ENCODE peak calls at places on chromosome 12, in nine cellular contexts. M is BE2C, V is heart right ventricle, L is tibial artery, S is colonic mucosa, T is AG04450, Z is astrocyte, U is cardiac fibroblast, B is choroid plexus epithelial cell. N is an unnamed sample.

GRCh38 chr12:120363274-120363855 is 5.6 kb downstream of the MSI1 start:
- DNase-seq in M (no peak), V (no peak), L (no peak), S (no peak), T (no peak), Z (no peak), U (no peak), B (no peak), N (no peak)

GRCh38 chr12:93582351-93582750 is 9.9 kb downstream of the SOCS2 start:
- DNase-seq in M (no peak), V (no peak), L (no peak), S (no peak), T (no peak), Z (no peak), U (no peak), B (no peak), N (no peak)

GRCh38 chr12:88298761-88299242 is 156.7 kb downstream of the TMTC3 start:
- DNase-seq in M (no peak), V (no peak), L (no peak), S (no peak), T (no peak), Z (peak), U (peak), B (peak), N (peak)

GRCh38 chr12:124772467-124773170 is 91.0 kb downstream of the SCARB1 start:
- DNase-seq in M (no peak), V (no peak), L (no peak), S (no peak), T (no peak), Z (no peak), U (no peak), B (no peak), N (no peak)

GRCh38 chr12:120598674-120599463 is 17.7 kb upstream of the POP5 start:
- DNase-seq in M (peak), V (no peak), L (no peak), S (no peak), T (no peak), Z (peak), U (peak), B (peak), N (no peak)

GRCh38 chr12:82593901-82594396 is 92.8 kb upstream of the TMTC2 start:
- DNase-seq in M (no peak), V (no peak), L (no peak), S (no peak), T (no peak), Z (no peak), U (no peak), B (no peak), N (no peak)

GRCh38 chr12:64757778-64758177 is 1.4 kb downstream of the GNS start:
- DNase-seq in M (no peak), V (no peak), L (no peak), S (no peak), T (no peak), Z (no peak), U (no peak), B (no peak), N (no peak)

GRCh38 chr12:54364413-54364812 is at the start of gene GPR84:
- DNase-seq in M (no peak), V (no peak), L (no peak), S (no peak), T (no peak), Z (no peak), U (peak), B (peak), N (no peak)

GRCh38 chr12:124240493-124240892 is 54.4 kb upstream of the RFLNA start:
- DNase-seq in M (peak), V (no peak), L (no peak), S (peak), T (no peak), Z (no peak), U (peak), B (peak), N (peak)

GRCh38 chr12:58009355-58009754 is 68.0 kb downstream of the ATP23 start:
- DNase-seq in M (no peak), V (no peak), L (no peak), S (no peak), T (no peak), Z (peak), U (no peak), B (peak), N (no peak)

GRCh38 chr12:25276199-25276937 is 25.6 kb upstream of the KRAS start:
- DNase-seq in M (peak), V (no peak), L (no peak), S (peak), T (peak), Z (peak), U (peak), B (peak), N (peak)

GRCh38 chr12:42326466-42327226 is 679 bp downstream of the PPHLN1 start:
- DNase-seq in M (no peak), V (no peak), L (no peak), S (peak), T (no peak), Z (peak), U (peak), B (peak), N (peak)

GRCh38 chr12:9761407-9761736 is 671 bp upstream of the CD69 start:
- DNase-seq in M (no peak), V (no peak), L (no peak), S (no peak), T (no peak), Z (peak), U (no peak), B (peak), N (no peak)

GRCh38 chr12:52363111-52363679 is 4.1 kb downstream of the KRT85 start:
- DNase-seq in M (no peak), V (no peak), L (no peak), S (no peak), T (no peak), Z (no peak), U (no peak), B (no peak), N (no peak)

GRCh38 chr12:107411792-107412535 is 273.6 kb upstream of the PWP1 start:
- DNase-seq in M (no peak), V (no peak), L (no peak), S (no peak), T (peak), Z (peak), U (peak), B (peak), N (peak)

GRCh38 chr12:87866602-87867292 is 162.5 kb downstream of the C12orf50 start:
- DNase-seq in M (peak), V (no peak), L (no peak), S (no peak), T (no peak), Z (no peak), U (peak), B (peak), N (peak)

GRCh38 chr12:1916396-1917171 is 1.9 kb downstream of the CACNA2D4 start:
- DNase-seq in M (peak), V (peak), L (peak), S (peak), T (no peak), Z (no peak), U (no peak), B (peak), N (no peak)

GRCh38 chr12:51864701-51865469 is 16.4 kb upstream of the FIGNL2 start:
- DNase-seq in M (no peak), V (no peak), L (no peak), S (no peak), T (no peak), Z (no peak), U (no peak), B (no peak), N (no peak)

GRCh38 chr12:118345355-118345754 is 27.4 kb downstream of the TAOK3 start:
- DNase-seq in M (no peak), V (no peak), L (no peak), S (no peak), T (no peak), Z (no peak), U (no peak), B (no peak), N (no peak)

GRCh38 chr12:119375619-119376018 is 41.1 kb downstream of the CCDC60 start:
- DNase-seq in M (no peak), V (no peak), L (no peak), S (no peak), T (no peak), Z (no peak), U (no peak), B (no peak), N (no peak)

GRCh38 chr12:12244341-12244740 is 22.5 kb downstream of the LRP6 start:
- DNase-seq in M (no peak), V (no peak), L (no peak), S (no peak), T (no peak), Z (peak), U (no peak), B (no peak), N (no peak)

GRCh38 chr12:103802586-103802886 is 38.5 kb downstream of the NT5DC3 start:
- DNase-seq in M (no peak), V (no peak), L (no peak), S (no peak), T (no peak), Z (no peak), U (no peak), B (no peak), N (no peak)

GRCh38 chr12:56082382-56082781 is 2.4 kb downstream of the ERBB3 start:
- DNase-seq in M (no peak), V (no peak), L (no peak), S (no peak), T (no peak), Z (no peak), U (no peak), B (no peak), N (no peak)

GRCh38 chr12:104683831-104684503 is 227.2 kb downstream of the CHST11 start:
- DNase-seq in M (no peak), V (no peak), L (no peak), S (no peak), T (no peak), Z (no peak), U (no peak), B (peak), N (no peak)

GRCh38 chr12:15206338-15206737 is 14.9 kb downstream of the RERG start:
- DNase-seq in M (no peak), V (no peak), L (no peak), S (no peak), T (no peak), Z (no peak), U (no peak), B (no peak), N (no peak)

GRCh38 chr12:93080994-93081809 is 152.1 kb upstream of the EEA1 start:
- DNase-seq in M (no peak), V (no peak), L (no peak), S (no peak), T (no peak), Z (peak), U (peak), B (peak), N (peak)

GRCh38 chr12:99433155-99433554 is 214.4 kb upstream of the GARIN6 start:
- DNase-seq in M (no peak), V (no peak), L (no peak), S (no peak), T (no peak), Z (no peak), U (no peak), B (no peak), N (no peak)

GRCh38 chr12:130982565-130983225 is 29.0 kb downstream of the ADGRD1 start:
- DNase-seq in M (no peak), V (no peak), L (no peak), S (no peak), T (no peak), Z (no peak), U (no peak), B (no peak), N (no peak)

GRCh38 chr12:26704214-26704613 is 128.8 kb downstream of the ITPR2 start:
- DNase-seq in M (no peak), V (no peak), L (no peak), S (no peak), T (no peak), Z (no peak), U (no peak), B (no peak), N (no peak)

GRCh38 chr12:15336772-15337553 is 14.7 kb downstream of the PTPRO start:
- DNase-seq in M (no peak), V (no peak), L (no peak), S (no peak), T (no peak), Z (peak), U (peak), B (peak), N (peak)

GRCh38 chr12:53078425-53079225 is 565 bp downstream of the SPRYD3 start:
- DNase-seq in M (no peak), V (no peak), L (peak), S (peak), T (no peak), Z (no peak), U (peak), B (peak), N (no peak)

GRCh38 chr12:2615665-2616387 is 178.9 kb upstream of the FKBP4 start:
- DNase-seq in M (no peak), V (peak), L (no peak), S (no peak), T (peak), Z (peak), U (peak), B (peak), N (peak)

GRCh38 chr12:123131879-123132402 is 18.9 kb downstream of the PITPNM2 start:
- DNase-seq in M (no peak), V (no peak), L (no peak), S (peak), T (no peak), Z (no peak), U (no peak), B (no peak), N (no peak)

GRCh38 chr12:93783827-93784226 is 106.7 kb downstream of the CRADD start:
- DNase-seq in M (peak), V (no peak), L (no peak), S (no peak), T (no peak), Z (no peak), U (no peak), B (no peak), N (no peak)

GRCh38 chr12:115313929-115314328 is 630.0 kb upstream of the TBX3 start:
- DNase-seq in M (no peak), V (no peak), L (no peak), S (no peak), T (peak), Z (peak), U (peak), B (peak), N (peak)

GRCh38 chr12:27504506-27504905 is 19.5 kb upstream of the PPFIBP1 start:
- DNase-seq in M (no peak), V (no peak), L (no peak), S (no peak), T (no peak), Z (no peak), U (peak), B (peak), N (no peak)

DNA sequence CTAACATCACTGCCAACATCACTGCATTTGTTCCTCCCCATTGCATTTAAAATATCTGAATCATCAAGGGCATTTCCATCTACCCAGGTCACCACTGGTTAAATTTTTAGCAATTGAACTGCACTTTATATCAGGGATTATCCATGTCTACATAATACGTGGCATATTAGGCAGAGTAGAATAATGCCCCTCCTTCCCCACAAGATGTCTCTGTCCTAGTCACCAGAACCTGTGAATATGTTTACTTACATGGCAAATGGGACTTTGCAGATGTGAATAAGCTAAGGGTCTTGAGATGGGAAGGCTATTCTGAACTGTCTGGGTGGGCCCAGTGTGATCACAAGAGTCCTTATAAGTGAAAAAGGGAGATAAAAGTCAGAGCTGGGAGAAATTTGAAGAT is 181.7 kb upstream of the ARID2 start:
- DNase-seq in M (no peak), V (no peak), L (no peak), S (no peak), T (no peak), Z (peak), U (peak), B (peak), N (peak)
- TF ChIP-seq CTCF in M (no peak), V (peak), L (no peak), S (no peak), T (no peak), Z (no peak), U (peak), B (peak), N (peak)

GRCh38 chr12:47758584-47758833 is 171 bp downstream of the RAPGEF3 start:
- DNase-seq in M (no peak), V (no peak), L (no peak), S (no peak), T (no peak), Z (no peak), U (no peak), B (no peak), N (no peak)
- H3K4me3 ChIP-seq in M (peak), V (peak), L (peak), S (peak), T (peak), Z (peak), U (peak), B (peak), N (peak)

DNA sequence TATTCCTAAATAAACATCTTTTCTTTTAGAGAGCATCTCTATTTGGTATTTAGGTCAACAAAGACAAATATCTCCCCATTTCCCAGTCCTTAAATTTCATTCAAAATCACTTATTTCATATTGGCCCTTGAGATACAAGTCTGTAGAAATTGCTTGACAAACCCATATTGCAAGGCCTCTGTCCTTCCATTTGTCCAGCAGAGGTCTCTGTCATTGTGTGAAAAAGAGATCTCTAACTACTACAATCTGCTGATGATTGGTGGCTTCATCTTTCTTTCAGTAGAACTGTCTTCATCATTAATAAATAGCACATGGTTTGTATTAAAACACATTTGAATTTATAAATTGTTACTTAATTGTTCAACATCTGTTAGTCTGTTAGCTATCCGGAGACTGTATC is 252.6 kb downstream of the ACSS3 start:
- DNase-seq in M (no peak), V (no peak), L (no peak), S (no peak), T (no peak), Z (no peak), U (peak), B (peak), N (no peak)
- TF ChIP-seq CTCF in M (no peak), V (no peak), L (no peak), S (no peak), T (no peak), Z (no peak), U (no peak), B (peak), N (no peak)

GRCh38 chr12:70609203-70609602 is 28.0 kb downstream of the PTPRB start:
- DNase-seq in M (no peak), V (no peak), L (no peak), S (peak), T (no peak), Z (no peak), U (no peak), B (no peak), N (no peak)

GRCh38 chr12:70607107-70607506 is 30.1 kb downstream of the PTPRB start:
- DNase-seq in M (no peak), V (no peak), L (no peak), S (no peak), T (no peak), Z (no peak), U (no peak), B (no peak), N (no peak)

GRCh38 chr12:70606001-70606400 is 31.2 kb downstream of the PTPRB start:
- DNase-seq in M (no peak), V (no peak), L (no peak), S (no peak), T (no peak), Z (peak), U (peak), B (peak), N (no peak)

GRCh38 chr12:70608184-70608583 is 29.0 kb downstream of the PTPRB start:
- DNase-seq in M (no peak), V (no peak), L (no peak), S (no peak), T (no peak), Z (peak), U (no peak), B (no peak), N (no peak)

GRCh38 chr12:70609739-70610491 is 27.3 kb downstream of the PTPRB start:
- DNase-seq in M (peak), V (peak), L (peak), S (peak), T (no peak), Z (no peak), U (peak), B (no peak), N (peak)
- H3K4me3 ChIP-seq in M (peak), V (peak), L (peak), S (peak), T (peak), Z (peak), U (peak), B (peak), N (peak)